ENCODE peak calls at places on chromosome 4, in nine cellular contexts. O is upper lobe of left lung; U is activated T-helper 1 cell treated with anti-CD3 and anti-CD28 coated beads, Interleukin-2, amount 50 U/mL, for 16 hours; V is HTR-8/SVneo; P is brain pericyte; R is caudate nucleus; G is NCI-H2227 treated with DMSO at 0.1 percent for 48 hours; Z is GM12892; W is RPMI8226. I is an unnamed sample.

GRCh38 chr4:118729287-118730286 is 44.4 kb downstream of the METTL14 start:
- DNase-seq in O (no peak), U (no peak), V (no peak), P (no peak), R (no peak), G (no peak), Z (no peak), W (no peak), I (no peak)

GRCh38 chr4:146916479-146917076 is 29.1 kb downstream of the TTC29 start:
- DNase-seq in O (no peak), U (no peak), V (no peak), P (no peak), R (peak; percentile 30), G (no peak), Z (no peak), W (peak; percentile 5), I (no peak)

GRCh38 chr4:55438314-55438713 is 42.6 kb downstream of the TMEM165 start:
- DNase-seq in O (no peak), U (no peak), V (no peak), P (no peak), R (no peak), G (no peak), Z (no peak), W (no peak), I (no peak)

GRCh38 chr4:6050551-6050950 is 32.3 kb upstream of the C4orf50 start:
- DNase-seq in O (no peak), U (no peak), V (no peak), P (no peak), R (no peak), G (peak; percentile 36), Z (no peak), W (no peak), I (no peak)

GRCh38 chr4:3483471-3483921 is 20.4 kb downstream of the DOK7 start:
- DNase-seq in O (no peak), U (no peak), V (no peak), P (no peak), R (no peak), G (no peak), Z (no peak), W (no peak), I (no peak)

GRCh38 chr4:7960017-7960789 is 20.5 kb upstream of the AFAP1 start:
- DNase-seq in O (no peak), U (no peak), V (no peak), P (no peak), R (no peak), G (no peak), Z (no peak), W (no peak), I (peak; percentile 45)

GRCh38 chr4:44908565-44908964 is 182.2 kb upstream of the GNPDA2 start:
- DNase-seq in O (no peak), U (no peak), V (no peak), P (no peak), R (no peak), G (no peak), Z (no peak), W (no peak), I (no peak)

GRCh38 chr4:102868153-102868781 is 525 bp upstream of the CISD2 start:
- DNase-seq in O (no peak), U (no peak), V (no peak), P (no peak), R (no peak), G (no peak), Z (no peak), W (peak; percentile 9), I (peak; percentile 44)

GRCh38 chr4:125020089-125021034 is 294.4 kb upstream of the FAT4 start:
- DNase-seq in O (no peak), U (no peak), V (no peak), P (no peak), R (no peak), G (no peak), Z (no peak), W (no peak), I (no peak)

GRCh38 chr4:165312506-165312905 is 15.0 kb upstream of the MSMO1 start:
- DNase-seq in O (no peak), U (no peak), V (no peak), P (no peak), R (no peak), G (no peak), Z (no peak), W (no peak), I (no peak)

GRCh38 chr4:81032805-81033684 is 2.5 kb downstream of the BMP3 start:
- DNase-seq in O (peak; percentile 25), U (no peak), V (no peak), P (no peak), R (no peak), G (no peak), Z (no peak), W (no peak), I (no peak)

GRCh38 chr4:95398217-95398616 is 150.6 kb downstream of the UNC5C start:
- DNase-seq in O (no peak), U (no peak), V (no peak), P (no peak), R (no peak), G (no peak), Z (no peak), W (no peak), I (no peak)

GRCh38 chr4:82954212-82954611 is 53.7 kb downstream of the THAP9 start:
- DNase-seq in O (no peak), U (no peak), V (no peak), P (no peak), R (no peak), G (no peak), Z (no peak), W (no peak), I (no peak)

GRCh38 chr4:69156913-69157312 is 57.6 kb downstream of the UGT2B11 start:
- DNase-seq in O (no peak), U (no peak), V (no peak), P (no peak), R (no peak), G (no peak), Z (no peak), W (peak; percentile 7), I (no peak)

GRCh38 chr4:72974694-72975487 is 94.6 kb downstream of the COX18 start:
- DNase-seq in O (no peak), U (no peak), V (peak; percentile 8), P (no peak), R (no peak), G (no peak), Z (no peak), W (no peak), I (no peak)

GRCh38 chr4:95363966-95364365 is 184.8 kb downstream of the UNC5C start:
- DNase-seq in O (no peak), U (no peak), V (no peak), P (no peak), R (no peak), G (no peak), Z (no peak), W (no peak), I (no peak)

GRCh38 chr4:78951862-78952472 is 12.7 kb upstream of the PAQR3 start:
- DNase-seq in O (no peak), U (no peak), V (peak; percentile 11), P (no peak), R (peak; percentile 54), G (peak; percentile 34), Z (no peak), W (peak; percentile 48), I (peak; percentile 17)

GRCh38 chr4:84482564-84483563 is 16.2 kb downstream of the NKX6-1 start:
- DNase-seq in O (no peak), U (no peak), V (no peak), P (no peak), R (no peak), G (no peak), Z (no peak), W (no peak), I (no peak)

GRCh38 chr4:110059556-110060191 is 138.7 kb downstream of the ELOVL6 start:
- DNase-seq in O (no peak), U (no peak), V (no peak), P (no peak), R (no peak), G (no peak), Z (no peak), W (peak; percentile 77), I (no peak)

GRCh38 chr4:62806786-62807185 is 1602.5 kb downstream of the TECRL start:
- DNase-seq in O (no peak), U (no peak), V (no peak), P (no peak), R (no peak), G (no peak), Z (no peak), W (no peak), I (no peak)

I was measured in stimulated activated naive CD8-positive, alpha-beta T cell treated with anti-CD3 and anti-CD28 coated beads, Interleukin-15, amount 100 ng/mL, for 72 hours.